ENCODE peak calls at places on chromosomes 2 and 18, in four cellular contexts. One of them, this sample, is unnamed.

GRCh38 chr2:171297951-171298350 is 135.8 kb downstream of the METTL8 start:
- DNase-seq in transverse colon: no peak
- DNase-seq in GM12878: no peak
- DNase-seq in HCT116: no peak
- DNase-seq in this sample: no peak

GRCh38 chr2:141522048-141522447 is 608.8 kb downstream of the LRP1B start:
- DNase-seq in transverse colon: no peak
- DNase-seq in GM12878: no peak
- DNase-seq in HCT116: no peak
- DNase-seq in this sample: no peak

GRCh38 chr2:138267161-138267901 is 234.2 kb upstream of the SPOPL start:
- DNase-seq in GM12878: peak
- DNase-seq in transverse colon: no peak
- DNase-seq in HCT116: no peak
- DNase-seq in this sample: no peak

GRCh38 chr2:53848062-53848461 is 11.7 kb downstream of the GPR75 start:
- DNase-seq in GM12878: no peak
- DNase-seq in HCT116: no peak
- DNase-seq in transverse colon: no peak
- DNase-seq in this sample: peak

GRCh38 chr2:150981826-150982225 is 279.8 kb downstream of the RBM43 start:
- DNase-seq in GM12878: no peak
- DNase-seq in HCT116: no peak
- DNase-seq in transverse colon: no peak
- DNase-seq in this sample: no peak

GRCh38 chr2:101820519-101820918 is 123.0 kb downstream of the MAP4K4 start:
- DNase-seq in HCT116: no peak
- DNase-seq in GM12878: no peak
- DNase-seq in transverse colon: no peak
- DNase-seq in this sample: no peak

GRCh38 chr18:58087928-58088722 is 44.1 kb downstream of the NEDD4L start:
- DNase-seq in GM12878: no peak
- DNase-seq in HCT116: no peak
- DNase-seq in transverse colon: peak
- DNase-seq in this sample: no peak

GRCh38 chr2:241582806-241583205 is 24.3 kb downstream of the BOK start:
- DNase-seq in HCT116: no peak
- DNase-seq in transverse colon: no peak
- DNase-seq in GM12878: no peak
- DNase-seq in this sample: no peak

GRCh38 chr2:85584354-85584856 is at the start of gene VAMP5:
- DNase-seq in transverse colon: peak
- DNase-seq in HCT116: no peak
- DNase-seq in GM12878: no peak
- DNase-seq in this sample: no peak

GRCh38 chr18:10476430-10476829 is 22.0 kb downstream of the APCDD1 start:
- DNase-seq in transverse colon: no peak
- DNase-seq in HCT116: no peak
- DNase-seq in GM12878: no peak
- DNase-seq in this sample: no peak

GRCh38 chr2:127639111-127639474 is 6.9 kb upstream of the GPR17 start:
- DNase-seq in transverse colon: no peak
- DNase-seq in HCT116: no peak
- DNase-seq in GM12878: no peak
- DNase-seq in this sample: no peak

GRCh38 chr2:1750935-1751767 is 6.8 kb upstream of the PXDN start:
- DNase-seq in GM12878: no peak
- DNase-seq in transverse colon: peak
- DNase-seq in HCT116: peak
- DNase-seq in this sample: no peak

GRCh38 chr2:127145255-127145899 is 38.4 kb upstream of the BIN1 start:
- DNase-seq in GM12878: no peak
- DNase-seq in HCT116: no peak
- DNase-seq in transverse colon: no peak
- DNase-seq in this sample: no peak

GRCh38 chr2:1455466-1455865 is 42.2 kb downstream of the TPO start:
- DNase-seq in HCT116: no peak
- DNase-seq in GM12878: no peak
- DNase-seq in transverse colon: no peak
- DNase-seq in this sample: no peak

GRCh38 chr2:15302154-15302553 is 259.0 kb downstream of the NBAS start:
- DNase-seq in GM12878: no peak
- DNase-seq in HCT116: no peak
- DNase-seq in transverse colon: no peak
- DNase-seq in this sample: no peak

GRCh38 chr2:102061286-102061699 is 69.5 kb downstream of the IL1R2 start:
- DNase-seq in GM12878: no peak
- DNase-seq in transverse colon: no peak
- DNase-seq in HCT116: no peak
- DNase-seq in this sample: no peak

GRCh38 chr2:134406311-134406710 is 152.4 kb downstream of the MGAT5 start:
- DNase-seq in HCT116: no peak
- DNase-seq in GM12878: no peak
- DNase-seq in transverse colon: no peak
- DNase-seq in this sample: no peak

GRCh38 chr2:42099431-42100173 is 51.8 kb downstream of the PKDCC start:
- DNase-seq in HCT116: no peak
- DNase-seq in transverse colon: no peak
- DNase-seq in GM12878: no peak
- DNase-seq in this sample: no peak

GRCh38 chr2:37934591-37935513 is 9.8 kb downstream of the RMDN2 start:
- DNase-seq in transverse colon: no peak
- DNase-seq in HCT116: no peak
- DNase-seq in GM12878: peak
- DNase-seq in this sample: no peak

GRCh38 chr18:58813821-58814220 is 50.9 kb upstream of the ZNF532 start:
- DNase-seq in GM12878: no peak
- DNase-seq in transverse colon: no peak
- DNase-seq in HCT116: no peak
- DNase-seq in this sample: no peak

GRCh38 chr2:176269319-176270099 is at the start of gene MTX2:
- DNase-seq in HCT116: peak
- DNase-seq in transverse colon: peak
- DNase-seq in GM12878: peak
- DNase-seq in this sample: peak

GRCh38 chr2:230221533-230221932 is 1.7 kb upstream of the SP110 start:
- DNase-seq in transverse colon: no peak
- DNase-seq in GM12878: no peak
- DNase-seq in HCT116: no peak
- DNase-seq in this sample: no peak

GRCh38 chr2:141021611-141022010 is 1109.2 kb downstream of the LRP1B start:
- DNase-seq in transverse colon: no peak
- DNase-seq in HCT116: no peak
- DNase-seq in GM12878: no peak
- DNase-seq in this sample: no peak

GRCh38 chr2:1742300-1742679 is 2.0 kb downstream of the PXDN start:
- DNase-seq in transverse colon: no peak
- DNase-seq in HCT116: no peak
- DNase-seq in GM12878: no peak
- DNase-seq in this sample: no peak

GRCh38 chr2:118232391-118233255 is 144.4 kb downstream of the INSIG2 start:
- DNase-seq in HCT116: no peak
- DNase-seq in transverse colon: no peak
- DNase-seq in GM12878: no peak
- DNase-seq in this sample: no peak

GRCh38 chr2:46074501-46074900 is 222.7 kb upstream of the EPAS1 start:
- DNase-seq in transverse colon: no peak
- DNase-seq in GM12878: no peak
- DNase-seq in HCT116: no peak
- DNase-seq in this sample: no peak

GRCh38 chr18:23900979-23901378 is 113.6 kb upstream of the TTC39C start:
- DNase-seq in GM12878: no peak
- DNase-seq in transverse colon: no peak
- DNase-seq in HCT116: no peak
- DNase-seq in this sample: no peak

DNA sequence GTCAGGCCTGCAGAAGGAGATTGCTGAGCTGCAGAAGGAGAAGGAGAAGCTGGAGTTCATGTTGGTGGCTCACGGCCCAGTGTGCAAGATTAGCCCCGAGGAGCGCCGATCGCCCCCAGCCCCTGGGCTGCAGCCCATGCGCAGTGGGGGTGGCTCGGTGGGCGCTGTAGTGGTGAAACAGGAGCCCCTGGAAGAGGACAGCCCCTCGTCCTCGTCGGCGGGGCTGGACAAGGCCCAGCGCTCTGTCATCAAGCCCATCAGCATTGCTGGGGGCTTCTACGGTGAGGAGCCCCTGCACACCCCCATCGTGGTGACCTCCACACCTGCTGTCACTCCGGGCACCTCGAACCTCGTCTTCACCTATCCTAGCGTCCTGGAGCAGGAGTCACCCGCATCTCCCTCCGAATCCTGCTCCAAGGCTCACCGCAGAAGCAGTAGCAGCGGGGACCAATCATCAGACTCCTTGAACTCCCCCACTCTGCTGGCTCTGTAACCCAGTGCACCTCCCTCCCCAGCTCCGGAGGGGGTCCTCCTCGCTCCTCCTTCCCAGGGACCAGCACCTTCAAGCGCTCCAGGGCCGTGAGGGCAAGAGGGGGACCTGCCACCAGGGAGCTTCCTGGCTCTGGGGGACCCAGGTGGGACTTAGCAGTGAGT is 19.4 kb downstream of the FOSL2 start:
- DNase-seq in transverse colon: no peak
- DNase-seq in HCT116: no peak
- DNase-seq in GM12878: no peak
- DNase-seq in this sample: no peak
- TF ChIP-seq POLR2AphosphoS5 in transverse colon: peak
- TF ChIP-seq POLR2AphosphoS5 in HCT116: no peak
- TF ChIP-seq POLR2AphosphoS5 in GM12878: no peak
- TF ChIP-seq POLR2AphosphoS5 in this sample: no peak

GRCh38 chr2:237379636-237380035 is 34.3 kb downstream of the COL6A3 start:
- DNase-seq in transverse colon: no peak
- DNase-seq in HCT116: no peak
- DNase-seq in GM12878: no peak
- DNase-seq in this sample: no peak

GRCh38 chr2:237380768-237381167 is 33.2 kb downstream of the COL6A3 start:
- DNase-seq in transverse colon: no peak
- DNase-seq in GM12878: no peak
- DNase-seq in HCT116: no peak
- DNase-seq in this sample: no peak

GRCh38 chr2:237383991-237384671 is 29.8 kb downstream of the COL6A3 start:
- DNase-seq in transverse colon: no peak
- DNase-seq in HCT116: no peak
- DNase-seq in GM12878: no peak
- DNase-seq in this sample: no peak

GRCh38 chr2:237374284-237375060 is 39.5 kb downstream of the COL6A3 start:
- DNase-seq in GM12878: no peak
- DNase-seq in transverse colon: no peak
- DNase-seq in HCT116: no peak
- DNase-seq in this sample: no peak

GRCh38 chr2:237378650-237379049 is 35.3 kb downstream of the COL6A3 start:
- DNase-seq in HCT116: no peak
- DNase-seq in GM12878: no peak
- DNase-seq in transverse colon: peak
- DNase-seq in this sample: no peak
- TF ChIP-seq POLR2AphosphoS5 in HCT116: no peak
- TF ChIP-seq POLR2AphosphoS5 in GM12878: no peak
- TF ChIP-seq POLR2AphosphoS5 in transverse colon: peak
- TF ChIP-seq POLR2AphosphoS5 in this sample: no peak

DNA sequence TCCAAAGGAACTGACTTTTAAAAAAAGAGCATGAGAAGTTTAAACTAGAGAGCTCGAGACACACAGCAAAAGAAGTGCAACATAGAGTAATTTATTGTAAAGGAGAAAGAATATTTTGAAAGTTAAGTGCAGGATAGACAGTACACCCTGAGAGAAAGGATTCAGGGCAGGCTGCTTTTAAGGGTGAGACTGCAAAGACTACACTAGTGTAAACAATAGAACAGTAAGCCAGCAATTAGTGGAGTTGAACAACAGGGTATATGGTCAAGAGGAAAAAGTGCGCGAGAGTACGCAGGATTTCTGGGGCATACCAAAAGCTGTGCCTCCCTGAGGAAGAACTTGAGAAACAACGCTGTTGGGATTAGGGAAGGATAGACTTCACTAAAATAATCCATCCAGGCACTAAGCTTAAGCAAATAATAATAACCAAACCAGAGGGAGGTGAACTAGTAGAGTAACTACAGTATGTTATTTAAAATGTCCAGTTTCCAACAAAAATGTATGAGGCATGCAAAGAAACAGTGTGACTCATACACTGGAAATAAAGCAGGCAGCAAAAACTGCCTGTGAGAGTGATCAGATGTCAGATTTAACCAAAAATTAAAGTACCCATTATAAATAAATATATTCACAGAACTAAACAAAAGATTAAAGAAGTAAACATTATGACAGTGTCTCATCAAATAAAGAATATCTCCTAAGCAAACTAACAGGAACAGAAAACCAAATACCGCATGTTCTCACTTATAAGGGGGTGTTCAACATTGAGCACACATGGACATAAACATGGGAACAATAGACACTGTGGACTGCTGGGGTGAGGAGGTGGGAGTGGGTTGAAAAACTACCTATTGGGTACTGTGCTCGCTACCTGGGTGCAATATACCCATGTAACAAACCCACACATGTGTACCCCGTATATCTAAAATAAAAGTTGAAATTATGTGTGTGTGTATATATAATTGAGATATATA is 40.5 kb upstream of the EMILIN2 start:
- DNase-seq in GM12878: no peak
- DNase-seq in transverse colon: no peak
- DNase-seq in HCT116: no peak
- DNase-seq in this sample: no peak
- TF ChIP-seq POLR2AphosphoS5 in GM12878: no peak
- TF ChIP-seq POLR2AphosphoS5 in transverse colon: no peak
- TF ChIP-seq POLR2AphosphoS5 in HCT116: no peak
- TF ChIP-seq POLR2AphosphoS5 in this sample: peak

DNA sequence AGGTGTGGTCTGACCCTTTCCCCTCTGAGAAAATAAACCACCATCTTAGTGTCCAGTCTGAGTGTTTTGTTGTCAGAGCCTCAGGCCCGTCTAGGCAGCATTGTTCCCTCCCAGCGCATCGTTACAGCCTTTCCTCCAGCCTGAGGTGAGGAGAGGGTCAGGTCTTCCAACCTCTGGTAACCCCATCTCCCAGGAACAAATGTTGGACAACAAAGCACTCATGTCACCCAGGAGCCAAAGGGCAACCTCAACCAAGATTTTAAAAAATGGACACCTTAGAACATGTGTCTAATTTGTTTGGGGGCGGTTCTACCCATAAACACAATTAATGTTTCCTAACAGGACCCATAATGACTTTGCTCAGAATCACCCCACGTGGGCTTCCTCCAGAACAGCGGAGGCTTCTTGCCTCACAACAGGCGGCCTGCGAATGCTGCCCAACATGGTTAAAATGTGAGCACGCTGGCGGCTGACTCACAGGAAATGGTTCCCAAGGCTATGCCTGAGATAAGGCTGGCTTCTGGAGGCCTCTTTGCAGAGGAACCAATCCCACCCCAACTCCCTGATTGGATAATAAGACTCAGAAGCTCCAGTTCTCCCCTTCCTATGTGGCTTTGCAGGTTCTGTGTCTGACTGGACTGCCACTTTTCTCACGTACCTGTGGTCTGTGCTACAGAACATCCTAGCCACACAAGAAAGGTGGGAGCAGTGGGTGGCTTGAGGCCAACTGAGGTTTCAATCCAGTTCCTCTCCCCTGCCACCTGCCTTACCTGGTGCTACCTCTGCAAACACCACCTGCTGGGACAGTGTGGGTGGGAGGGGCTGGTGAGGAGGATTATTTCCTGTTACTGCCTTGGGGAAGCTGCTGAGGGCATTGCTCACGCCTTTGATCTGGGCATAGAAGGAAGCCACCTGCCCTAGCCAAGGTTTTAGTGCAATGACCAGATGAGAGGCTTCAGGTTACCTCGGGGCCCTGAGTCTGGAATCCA is 108.8 kb downstream of the B3GNT2 start:
- DNase-seq in HCT116: peak
- DNase-seq in GM12878: peak
- DNase-seq in transverse colon: peak
- DNase-seq in this sample: peak
- TF ChIP-seq POLR2AphosphoS5 in HCT116: no peak
- TF ChIP-seq POLR2AphosphoS5 in GM12878: peak
- TF ChIP-seq POLR2AphosphoS5 in transverse colon: no peak
- TF ChIP-seq POLR2AphosphoS5 in this sample: peak